ENCODE peak calls at places on chromosome 3, in four cellular contexts. L is SK-MEL-5, W is left colon, X is H7. N is an unnamed sample.

GRCh38 chr3:33383951-33384350 is 56.3 kb downstream of the UBP1 start:
- DNase-seq in L (no peak), W (no peak), X (no peak), N (no peak)

GRCh38 chr3:59660852-59661624 is 611.2 kb upstream of the CFAP20DC start:
- DNase-seq in L (no peak), W (peak), X (no peak), N (no peak)

GRCh38 chr3:24137958-24138875 is 193.1 kb downstream of the NR1D2 start:
- DNase-seq in L (no peak), W (peak), X (no peak), N (no peak)

GRCh38 chr3:69094467-69095205 is 9.9 kb downstream of the ARL6IP5 start:
- DNase-seq in L (no peak), W (no peak), X (no peak), N (no peak)

GRCh38 chr3:65356331-65357286 is 668.8 kb upstream of the ADAMTS9 start:
- DNase-seq in L (no peak), W (peak), X (peak), N (peak)

GRCh38 chr3:60756231-60756630 is 495.0 kb downstream of the FHIT start:
- DNase-seq in L (no peak), W (no peak), X (no peak), N (no peak)

GRCh38 chr3:146156801-146157310 is 4.1 kb downstream of the PLOD2 start:
- DNase-seq in L (no peak), W (no peak), X (no peak), N (no peak)

GRCh38 chr3:143865302-143865701 is 17.0 kb upstream of the SLC9A9 start:
- DNase-seq in L (no peak), W (no peak), X (no peak), N (no peak)

GRCh38 chr3:18556503-18556902 is 131.4 kb upstream of the SATB1 start:
- DNase-seq in L (no peak), W (no peak), X (no peak), N (no peak)

GRCh38 chr3:48501196-48501595 is 2.8 kb downstream of the SHISA5 start:
- DNase-seq in L (no peak), W (no peak), X (no peak), N (no peak)

GRCh38 chr3:51778554-51778953 is 483 bp downstream of the IQCF6 start:
- DNase-seq in L (no peak), W (no peak), X (no peak), N (no peak)

GRCh38 chr3:36763850-36764703 is at the start of gene DCLK3:
- DNase-seq in L (no peak), W (no peak), X (peak), N (peak)

GRCh38 chr3:76131396-76132153 is 346.2 kb upstream of the ZNF717 start:
- DNase-seq in L (no peak), W (no peak), X (no peak), N (no peak)

GRCh38 chr3:16319307-16319706 is 54.3 kb downstream of the OXNAD1 start:
- DNase-seq in L (peak), W (peak), X (peak), N (peak)

GRCh38 chr3:162842817-162843216 is 1346.2 kb downstream of the OTOL1 start:
- DNase-seq in L (no peak), W (peak), X (no peak), N (no peak)

GRCh38 chr3:27312044-27312668 is 57.0 kb downstream of the NEK10 start:
- DNase-seq in L (peak), W (no peak), X (peak), N (no peak)

GRCh38 chr3:78204977-78205376 is 1165.1 kb downstream of the ROBO2 start:
- DNase-seq in L (peak), W (no peak), X (peak), N (no peak)

GRCh38 chr3:79341961-79342360 is 425.8 kb downstream of the ROBO1 start:
- DNase-seq in L (no peak), W (no peak), X (no peak), N (no peak)

GRCh38 chr3:196502775-196503181 is 790 bp downstream of the RNF168 start:
- DNase-seq in L (peak), W (peak), X (peak), N (no peak)

GRCh38 chr3:156860873-156861272 is 34.7 kb downstream of the LEKR1 start:
- DNase-seq in L (no peak), W (no peak), X (no peak), N (no peak)

GRCh38 chr3:108132727-108133373 is 42.0 kb upstream of the CD47 start:
- DNase-seq in L (no peak), W (no peak), X (no peak), N (no peak)

GRCh38 chr3:159787794-159788205 is 200.8 kb upstream of the IL12A start:
- DNase-seq in L (no peak), W (peak), X (no peak), N (no peak)

GRCh38 chr3:153961498-153961897 is 159.7 kb upstream of the ARHGEF26 start:
- DNase-seq in L (no peak), W (no peak), X (no peak), N (no peak)

GRCh38 chr3:143628971-143629370 is 219.3 kb downstream of the SLC9A9 start:
- DNase-seq in L (no peak), W (no peak), X (no peak), N (no peak)

GRCh38 chr3:9901967-9902366 is 681 bp upstream of the IL17RE start:
- DNase-seq in L (no peak), W (peak), X (no peak), N (no peak)

N was measured in H9.